ENCODE peak calls at places on chromosomes 3 and 15, in ten cellular contexts. M is naive thymus-derived CD8-positive, alpha-beta T cell; W is T-cell; C is ovary; L is astrocyte of the spinal cord; X is trophoblast cell; Q is Ammon's horn; V is cerebellar cortex; Z is ureter; G is T-helper 22 cell. R is an unnamed sample.

GRCh38 chr15:58476525-58477162 is 44.9 kb downstream of the LIPC start:
- DNase-seq in M (no peak), W (no peak), C (no peak), L (no peak), X (no peak), Q (no peak), V (no peak), Z (no peak), G (no peak), R (no peak)

GRCh38 chr3:121064121-121064520 is 156.1 kb downstream of the STXBP5L start:
- DNase-seq in M (no peak), W (no peak), C (no peak), L (no peak), X (no peak), Q (no peak), V (no peak), Z (no peak), G (no peak), R (no peak)

GRCh38 chr3:13072239-13073041 is 789 bp downstream of the IQSEC1 start:
- DNase-seq in M (no peak), W (no peak), C (no peak), L (no peak), X (no peak), Q (peak), V (peak), Z (no peak), G (no peak), R (no peak)

GRCh38 chr3:158532099-158532734 is 38.8 kb upstream of the MLF1 start:
- DNase-seq in M (no peak), W (no peak), C (no peak), L (peak), X (peak), Q (peak), V (peak), Z (no peak), G (no peak), R (no peak)

GRCh38 chr3:102069211-102069662 is 219.9 kb downstream of the NFKBIZ start:
- DNase-seq in M (no peak), W (no peak), C (no peak), L (peak), X (peak), Q (no peak), V (no peak), Z (no peak), G (no peak), R (no peak)

GRCh38 chr15:63482874-63483323 is 21.5 kb upstream of the USP3 start:
- DNase-seq in M (no peak), W (no peak), C (no peak), L (no peak), X (peak), Q (no peak), V (no peak), Z (no peak), G (no peak), R (no peak)

GRCh38 chr15:66293085-66293418 is 316 bp upstream of the DIS3L start:
- DNase-seq in M (no peak), W (no peak), C (no peak), L (peak), X (no peak), Q (no peak), V (no peak), Z (no peak), G (no peak), R (no peak)

GRCh38 chr3:195896361-195897080 is 11.8 kb downstream of the TNK2 start:
- DNase-seq in M (no peak), W (no peak), C (peak), L (peak), X (no peak), Q (peak), V (peak), Z (no peak), G (no peak), R (no peak)

GRCh38 chr3:16301490-16301889 is 36.5 kb downstream of the OXNAD1 start:
- DNase-seq in M (no peak), W (no peak), C (no peak), L (no peak), X (no peak), Q (no peak), V (no peak), Z (no peak), G (no peak), R (no peak)

GRCh38 chr3:175338775-175339535 is 479.8 kb downstream of the NAALADL2 start:
- DNase-seq in M (no peak), W (no peak), C (no peak), L (peak), X (peak), Q (peak), V (no peak), Z (no peak), G (no peak), R (no peak)

GRCh38 chr3:1971780-1972179 is 126.9 kb upstream of the CNTN4 start:
- DNase-seq in M (no peak), W (no peak), C (no peak), L (no peak), X (no peak), Q (no peak), V (no peak), Z (no peak), G (no peak), R (no peak)

GRCh38 chr3:134253475-134254231 is 3.0 kb upstream of the RYK start:
- DNase-seq in M (no peak), W (no peak), C (no peak), L (peak), X (no peak), Q (no peak), V (no peak), Z (no peak), G (no peak), R (no peak)

GRCh38 chr3:142853270-142854163 is 35.4 kb downstream of the PCOLCE2 start:
- DNase-seq in M (no peak), W (no peak), C (no peak), L (peak), X (peak), Q (no peak), V (peak), Z (peak), G (no peak), R (no peak)

GRCh38 chr3:183313764-183314163 is 60.7 kb downstream of the B3GNT5 start:
- DNase-seq in M (no peak), W (no peak), C (no peak), L (no peak), X (no peak), Q (peak), V (no peak), Z (no peak), G (no peak), R (no peak)

GRCh38 chr15:80580536-80581260 is 114.4 kb upstream of the ABHD17C start:
- DNase-seq in M (no peak), W (no peak), C (no peak), L (no peak), X (peak), Q (no peak), V (no peak), Z (no peak), G (no peak), R (no peak)

GRCh38 chr3:297585-297984 is 101.0 kb downstream of the CHL1 start:
- DNase-seq in M (no peak), W (no peak), C (no peak), L (no peak), X (no peak), Q (no peak), V (no peak), Z (no peak), G (no peak), R (no peak)

GRCh38 chr15:101250931-101251829 is 668 bp downstream of the CHSY1 start:
- DNase-seq in M (peak), W (no peak), C (peak), L (no peak), X (peak), Q (no peak), V (no peak), Z (no peak), G (peak), R (no peak)

GRCh38 chr3:111801697-111802655 is 57.1 kb upstream of the PHLDB2 start:
- DNase-seq in M (no peak), W (no peak), C (peak), L (peak), X (peak), Q (no peak), V (no peak), Z (no peak), G (no peak), R (no peak)

GRCh38 chr3:98612587-98612986 is 19.2 kb upstream of the CPOX start:
- DNase-seq in M (no peak), W (no peak), C (no peak), L (no peak), X (peak), Q (no peak), V (no peak), Z (no peak), G (no peak), R (no peak)

GRCh38 chr15:52699457-52699856 is 20.3 kb upstream of the ATOSA start:
- DNase-seq in M (no peak), W (no peak), C (no peak), L (no peak), X (no peak), Q (no peak), V (no peak), Z (no peak), G (no peak), R (no peak)

GRCh38 chr15:89129123-89129815 is 41.0 kb downstream of the ABHD2 start:
- DNase-seq in M (peak), W (peak), C (peak), L (no peak), X (peak), Q (no peak), V (no peak), Z (no peak), G (peak), R (peak)

GRCh38 chr15:74541494-74542191 is 623 bp downstream of the ARID3B start:
- DNase-seq in M (peak), W (peak), C (peak), L (peak), X (peak), Q (peak), V (peak), Z (peak), G (peak), R (peak)

GRCh38 chr3:177824190-177824786 is 627.0 kb upstream of the TBL1XR1 start:
- DNase-seq in M (no peak), W (no peak), C (peak), L (peak), X (peak), Q (peak), V (no peak), Z (peak), G (no peak), R (no peak)

GRCh38 chr3:166556955-166557354 is 719.7 kb upstream of the BCHE start:
- DNase-seq in M (no peak), W (no peak), C (no peak), L (no peak), X (no peak), Q (no peak), V (no peak), Z (no peak), G (no peak), R (no peak)

GRCh38 chr15:31272558-31273257 is 53.9 kb upstream of the KLF13 start:
- DNase-seq in M (no peak), W (no peak), C (peak), L (no peak), X (no peak), Q (no peak), V (peak), Z (peak), G (no peak), R (no peak)

GRCh38 chr3:14837188-14837587 is 18.4 kb downstream of the FGD5 start:
- DNase-seq in M (no peak), W (no peak), C (no peak), L (no peak), X (no peak), Q (no peak), V (no peak), Z (no peak), G (no peak), R (no peak)

GRCh38 chr3:178415384-178415783 is 120.9 kb upstream of the KCNMB2 start:
- DNase-seq in M (no peak), W (no peak), C (no peak), L (no peak), X (no peak), Q (no peak), V (no peak), Z (no peak), G (no peak), R (no peak)

GRCh38 chr3:178079966-178080365 is 456.3 kb upstream of the KCNMB2 start:
- DNase-seq in M (no peak), W (no peak), C (no peak), L (peak), X (no peak), Q (no peak), V (no peak), Z (no peak), G (no peak), R (no peak)

GRCh38 chr15:39756806-39757522 is 25.7 kb downstream of the FSIP1 start:
- DNase-seq in M (no peak), W (peak), C (no peak), L (peak), X (peak), Q (peak), V (peak), Z (no peak), G (no peak), R (peak)

GRCh38 chr3:177777699-177778098 is 580.4 kb upstream of the TBL1XR1 start:
- DNase-seq in M (no peak), W (no peak), C (no peak), L (peak), X (peak), Q (peak), V (peak), Z (no peak), G (no peak), R (peak)

R was measured in CD8-positive, alpha-beta memory T cell.